ENCODE peak calls at places on chromosomes 1 and 21, in four cellular contexts. One of them, this sample, is unnamed.

GRCh38 chr1:222043444-222044292 is 301.8 kb upstream of the DUSP10 start:
- DNase-seq in GM04504: peak
- DNase-seq in mesothelial cell of epicardium: peak
- DNase-seq in activated naive CD4-positive, alpha-beta T cell: no peak
- DNase-seq in this sample: no peak

GRCh38 chr1:85975770-85976386 is 180.7 kb downstream of the COL24A1 start:
- DNase-seq in GM04504: no peak
- DNase-seq in mesothelial cell of epicardium: no peak
- DNase-seq in activated naive CD4-positive, alpha-beta T cell: no peak
- DNase-seq in this sample: no peak

GRCh38 chr1:10901894-10902805 is 105.7 kb upstream of the CASZ1 start:
- DNase-seq in GM04504: no peak
- DNase-seq in mesothelial cell of epicardium: no peak
- DNase-seq in activated naive CD4-positive, alpha-beta T cell: no peak
- DNase-seq in this sample: no peak

GRCh38 chr1:38454236-38454635 is 405.3 kb downstream of the RRAGC start:
- DNase-seq in GM04504: no peak
- DNase-seq in mesothelial cell of epicardium: no peak
- DNase-seq in activated naive CD4-positive, alpha-beta T cell: no peak
- DNase-seq in this sample: no peak

GRCh38 chr1:244114895-244115294 is 63.8 kb downstream of the ZBTB18 start:
- DNase-seq in GM04504: no peak
- DNase-seq in mesothelial cell of epicardium: no peak
- DNase-seq in activated naive CD4-positive, alpha-beta T cell: no peak
- DNase-seq in this sample: no peak

GRCh38 chr1:164841723-164842465 is 282.9 kb downstream of the PBX1 start:
- DNase-seq in GM04504: no peak
- DNase-seq in mesothelial cell of epicardium: no peak
- DNase-seq in activated naive CD4-positive, alpha-beta T cell: no peak
- DNase-seq in this sample: no peak

GRCh38 chr1:107965112-107965991 is at the start of gene VAV3:
- DNase-seq in GM04504: no peak
- DNase-seq in mesothelial cell of epicardium: peak
- DNase-seq in activated naive CD4-positive, alpha-beta T cell: peak
- DNase-seq in this sample: peak

GRCh38 chr1:159090566-159091546 is 14.3 kb upstream of the AIM2 start:
- DNase-seq in GM04504: no peak
- DNase-seq in mesothelial cell of epicardium: no peak
- DNase-seq in activated naive CD4-positive, alpha-beta T cell: no peak
- DNase-seq in this sample: no peak

GRCh38 chr21:44965251-44966022 is 25.6 kb downstream of the SLX9 start:
- DNase-seq in GM04504: no peak
- DNase-seq in mesothelial cell of epicardium: no peak
- DNase-seq in activated naive CD4-positive, alpha-beta T cell: no peak
- DNase-seq in this sample: no peak

GRCh38 chr1:52511851-52512615 is 40.9 kb downstream of the TUT4 start:
- DNase-seq in GM04504: no peak
- DNase-seq in mesothelial cell of epicardium: no peak
- DNase-seq in activated naive CD4-positive, alpha-beta T cell: no peak
- DNase-seq in this sample: no peak

GRCh38 chr1:97412155-97412554 is 508.7 kb downstream of the DPYD start:
- DNase-seq in GM04504: no peak
- DNase-seq in mesothelial cell of epicardium: no peak
- DNase-seq in activated naive CD4-positive, alpha-beta T cell: no peak
- DNase-seq in this sample: no peak

GRCh38 chr1:15919316-15919715 is 56.6 kb downstream of the ZBTB17 start:
- DNase-seq in GM04504: peak
- DNase-seq in mesothelial cell of epicardium: no peak
- DNase-seq in activated naive CD4-positive, alpha-beta T cell: no peak
- DNase-seq in this sample: peak

GRCh38 chr1:243731301-243731891 is 118.6 kb downstream of the AKT3 start:
- DNase-seq in GM04504: no peak
- DNase-seq in mesothelial cell of epicardium: no peak
- DNase-seq in activated naive CD4-positive, alpha-beta T cell: no peak
- DNase-seq in this sample: no peak

GRCh38 chr1:96688737-96689136 is 32.8 kb upstream of the PTBP2 start:
- DNase-seq in GM04504: no peak
- DNase-seq in mesothelial cell of epicardium: no peak
- DNase-seq in activated naive CD4-positive, alpha-beta T cell: no peak
- DNase-seq in this sample: no peak

GRCh38 chr1:107405241-107405640 is 264.4 kb downstream of the NTNG1 start:
- DNase-seq in GM04504: peak
- DNase-seq in mesothelial cell of epicardium: no peak
- DNase-seq in activated naive CD4-positive, alpha-beta T cell: no peak
- DNase-seq in this sample: no peak

GRCh38 chr1:91404151-91405012 is at the start of gene HFM1:
- DNase-seq in GM04504: peak
- DNase-seq in mesothelial cell of epicardium: peak
- DNase-seq in activated naive CD4-positive, alpha-beta T cell: peak
- DNase-seq in this sample: peak

GRCh38 chr1:25631750-25632495 is 15.3 kb downstream of the MAN1C1 start:
- DNase-seq in GM04504: no peak
- DNase-seq in mesothelial cell of epicardium: no peak
- DNase-seq in activated naive CD4-positive, alpha-beta T cell: no peak
- DNase-seq in this sample: no peak

GRCh38 chr21:27713159-27714109 is 746.5 kb upstream of the ADAMTS5 start:
- DNase-seq in GM04504: no peak
- DNase-seq in mesothelial cell of epicardium: no peak
- DNase-seq in activated naive CD4-positive, alpha-beta T cell: no peak
- DNase-seq in this sample: no peak

GRCh38 chr1:233295775-233296322 is 324 bp upstream of the PCNX2 start:
- DNase-seq in GM04504: peak
- DNase-seq in mesothelial cell of epicardium: no peak
- DNase-seq in activated naive CD4-positive, alpha-beta T cell: no peak
- DNase-seq in this sample: no peak

GRCh38 chr1:175317309-175317708 is 124.7 kb upstream of the KIAA0040 start:
- DNase-seq in GM04504: no peak
- DNase-seq in mesothelial cell of epicardium: no peak
- DNase-seq in activated naive CD4-positive, alpha-beta T cell: no peak
- DNase-seq in this sample: no peak

GRCh38 chr1:56002272-56002671 is 577.1 kb downstream of the PLPP3 start:
- DNase-seq in GM04504: no peak
- DNase-seq in mesothelial cell of epicardium: no peak
- DNase-seq in activated naive CD4-positive, alpha-beta T cell: no peak
- DNase-seq in this sample: no peak

GRCh38 chr1:121418369-121419049 is 233.7 kb downstream of the SRGAP2C start:
- DNase-seq in GM04504: no peak
- DNase-seq in mesothelial cell of epicardium: no peak
- DNase-seq in activated naive CD4-positive, alpha-beta T cell: no peak
- DNase-seq in this sample: no peak

GRCh38 chr1:162302246-162302645 is 74.4 kb downstream of the SPATA46 start:
- DNase-seq in GM04504: no peak
- DNase-seq in mesothelial cell of epicardium: no peak
- DNase-seq in activated naive CD4-positive, alpha-beta T cell: no peak
- DNase-seq in this sample: no peak

GRCh38 chr1:84141177-84142003 is 2.7 kb upstream of the PRKACB start:
- DNase-seq in GM04504: no peak
- DNase-seq in mesothelial cell of epicardium: no peak
- DNase-seq in activated naive CD4-positive, alpha-beta T cell: no peak
- DNase-seq in this sample: no peak

GRCh38 chr1:69671363-69672010 is 103.8 kb downstream of the LRRC7 start:
- DNase-seq in GM04504: no peak
- DNase-seq in mesothelial cell of epicardium: no peak
- DNase-seq in activated naive CD4-positive, alpha-beta T cell: no peak
- DNase-seq in this sample: no peak

GRCh38 chr1:154220970-154221814 is 437 bp downstream of the UBAP2L start:
- DNase-seq in GM04504: no peak
- DNase-seq in mesothelial cell of epicardium: peak
- DNase-seq in activated naive CD4-positive, alpha-beta T cell: peak
- DNase-seq in this sample: peak

GRCh38 chr1:225658041-225658440 is 5.1 kb upstream of the ENAH start:
- DNase-seq in GM04504: no peak
- DNase-seq in mesothelial cell of epicardium: no peak
- DNase-seq in activated naive CD4-positive, alpha-beta T cell: no peak
- DNase-seq in this sample: no peak

GRCh38 chr1:193435771-193436170 is 249.4 kb upstream of the B3GALT2 start:
- DNase-seq in GM04504: no peak
- DNase-seq in mesothelial cell of epicardium: no peak
- DNase-seq in activated naive CD4-positive, alpha-beta T cell: no peak
- DNase-seq in this sample: no peak

GRCh38 chr21:43608225-43608624 is 51.1 kb downstream of the HSF2BP start:
- DNase-seq in GM04504: no peak
- DNase-seq in mesothelial cell of epicardium: no peak
- DNase-seq in activated naive CD4-positive, alpha-beta T cell: no peak
- DNase-seq in this sample: no peak

GRCh38 chr1:89047734-89048133 is 17.3 kb downstream of the GBP1 start:
- DNase-seq in GM04504: no peak
- DNase-seq in mesothelial cell of epicardium: no peak
- DNase-seq in activated naive CD4-positive, alpha-beta T cell: no peak
- DNase-seq in this sample: no peak

GRCh38 chr21:46084709-46085108 is 13.2 kb upstream of the COL6A2 start:
- DNase-seq in GM04504: no peak
- DNase-seq in mesothelial cell of epicardium: no peak
- DNase-seq in activated naive CD4-positive, alpha-beta T cell: no peak
- DNase-seq in this sample: no peak

GRCh38 chr1:43274125-43274803 is 4.5 kb downstream of the TMEM125 start:
- DNase-seq in GM04504: peak
- DNase-seq in mesothelial cell of epicardium: no peak
- DNase-seq in activated naive CD4-positive, alpha-beta T cell: peak
- DNase-seq in this sample: no peak

GRCh38 chr1:226663327-226663704 is 75.8 kb downstream of the ITPKB start:
- DNase-seq in GM04504: no peak
- DNase-seq in mesothelial cell of epicardium: no peak
- DNase-seq in activated naive CD4-positive, alpha-beta T cell: no peak
- DNase-seq in this sample: no peak

GRCh38 chr1:78577257-78578100 is 42.8 kb upstream of the IFI44L start:
- DNase-seq in GM04504: peak
- DNase-seq in mesothelial cell of epicardium: no peak
- DNase-seq in activated naive CD4-positive, alpha-beta T cell: no peak
- DNase-seq in this sample: no peak

GRCh38 chr1:98053471-98054366 is 132.9 kb upstream of the DPYD start:
- DNase-seq in GM04504: peak
- DNase-seq in mesothelial cell of epicardium: peak
- DNase-seq in activated naive CD4-positive, alpha-beta T cell: peak
- DNase-seq in this sample: peak

This sample was measured in GM12892.